ENCODE peak calls at places on chromosomes 4 and X, in four cellular contexts. X is tibial artery, A is fibroblast of mammary gland, Y is PC-9. B is an unnamed sample.

GRCh38 chr4:7964890-7965662 is 25.4 kb upstream of the AFAP1 start:
- DNase-seq in X (no peak), Y (peak; percentile 87), A (peak; percentile 74), B (no peak)

GRCh38 chr4:139219450-139220055 is 42.5 kb upstream of the ELF2 start:
- DNase-seq in Y (no peak), A (no peak), X (no peak), B (no peak)

GRCh38 chr4:122329876-122330595 is 48.8 kb upstream of the ADAD1 start:
- DNase-seq in Y (no peak), X (no peak), A (peak; percentile 14), B (peak; percentile 52)

GRCh38 chr4:184825394-184826314 is at the start of gene ACSL1:
- DNase-seq in Y (peak; percentile 70), A (peak; percentile 53), X (peak; percentile 85), B (no peak)

GRCh38 chr4:185774076-185774731 is 37.8 kb downstream of the SORBS2 start:
- DNase-seq in X (no peak), A (no peak), Y (no peak), B (no peak)

GRCh38 chr4:30821891-30822612 is 101.9 kb downstream of the PCDH7 start:
- DNase-seq in A (peak; percentile 23), X (no peak), Y (peak; percentile 36), B (no peak)

GRCh38 chr4:18111100-18111499 is 89.5 kb upstream of the LCORL start:
- DNase-seq in A (no peak), Y (no peak), X (no peak), B (no peak)

GRCh38 chrX:154013614-154014360 is 5.9 kb downstream of the IRAK1 start:
- DNase-seq in A (peak; percentile 38), Y (peak; percentile 50), X (no peak), B (no peak)

GRCh38 chrX:11103006-11103405 is 8.1 kb upstream of the HCCS start:
- DNase-seq in A (no peak), X (no peak), Y (no peak), B (no peak)

GRCh38 chr4:86220137-86220536 is 139.7 kb downstream of the MAPK10 start:
- DNase-seq in A (peak; percentile 90), X (no peak), Y (no peak), B (no peak)

GRCh38 chrX:115712484-115712883 is 151.5 kb downstream of the PLS3 start:
- DNase-seq in X (no peak), A (no peak), Y (no peak), B (no peak)

GRCh38 chr4:39450618-39451017 is 8.1 kb downstream of the RPL9 start:
- DNase-seq in X (no peak), A (no peak), Y (no peak), B (no peak)

GRCh38 chrX:71629467-71629866 is 11.2 kb upstream of the CXCR3 start:
- DNase-seq in Y (no peak), X (no peak), A (no peak), B (no peak)

GRCh38 chr4:169618286-169618685 is 2.1 kb upstream of the CLCN3 start:
- DNase-seq in X (no peak), Y (no peak), A (peak; percentile 59), B (no peak)

GRCh38 chrX:25012793-25013592 is 2.8 kb downstream of the ARX start:
- DNase-seq in A (no peak), Y (no peak), X (no peak), B (no peak)

GRCh38 chr4:98143001-98143899 is at the start of gene STPG2:
- DNase-seq in A (peak; percentile 76), X (peak; percentile 84), Y (peak; percentile 90), B (peak; percentile 59)

GRCh38 chr4:52655505-52655904 is 3.6 kb downstream of the USP46 start:
- DNase-seq in Y (no peak), A (no peak), X (no peak), B (no peak)

GRCh38 chr4:184170996-184171395 is 46.7 kb downstream of the ENPP6 start:
- DNase-seq in X (no peak), Y (peak; percentile 42), A (peak; percentile 34), B (no peak)

GRCh38 chrX:39766085-39766726 is 331.6 kb downstream of the BCOR start:
- DNase-seq in A (no peak), Y (no peak), X (no peak), B (no peak)

GRCh38 chrX:38312436-38312835 is 14.9 kb downstream of the RPGR start:
- DNase-seq in Y (no peak), A (peak; percentile 92), X (no peak), B (no peak)

GRCh38 chr4:137934921-137935320 is 307.2 kb downstream of the SLC7A11 start:
- DNase-seq in Y (no peak), X (no peak), A (no peak), B (no peak)

GRCh38 chrX:64994131-64994798 is 18.0 kb upstream of the ZC4H2 start:
- DNase-seq in Y (no peak), X (no peak), A (no peak), B (no peak)

GRCh38 chrX:23935116-23935515 is 27.3 kb downstream of the CXorf58 start:
- DNase-seq in X (no peak), Y (no peak), A (peak; percentile 66), B (no peak)

GRCh38 chr4:43066415-43066814 is 173.9 kb downstream of the GRXCR1 start:
- DNase-seq in A (no peak), X (no peak), Y (no peak), B (no peak)

GRCh38 chr4:184232212-184232611 is 14.5 kb upstream of the ENPP6 start:
- DNase-seq in A (no peak), X (no peak), Y (no peak), B (no peak)

GRCh38 chrX:72705814-72706213 is 8.3 kb downstream of the PHKA1 start:
- DNase-seq in Y (no peak), A (no peak), X (no peak), B (no peak)

GRCh38 chr4:184899261-184900134 is 73.7 kb upstream of the ACSL1 start:
- DNase-seq in Y (peak; percentile 44), A (no peak), X (no peak), B (no peak)

GRCh38 chrX:30835373-30835772 is 53.7 kb downstream of the TAB3 start:
- DNase-seq in A (no peak), Y (no peak), X (no peak), B (no peak)

GRCh38 chr4:150581206-150581605 is 745 bp upstream of the MAB21L2 start:
- DNase-seq in A (no peak), X (no peak), Y (no peak), B (no peak)
- H3K4me3 ChIP-seq in A (no peak overlapping the region), X (no peak overlapping the region), Y (no peak overlapping the region), B (peak overlapping the region; percentile 67)

GRCh38 chr4:132228676-132229075 is 920.4 kb upstream of the PCDH10 start:
- DNase-seq in X (no peak), Y (no peak), A (no peak), B (no peak)

GRCh38 chr4:132230025-132230424 is 919.1 kb upstream of the PCDH10 start:
- DNase-seq in A (no peak), X (no peak), Y (no peak), B (no peak)

GRCh38 chr4:132227349-132228165 is 921.5 kb upstream of the PCDH10 start:
- DNase-seq in Y (peak; percentile 44), X (no peak), A (peak; percentile 25), B (no peak)
- TF ChIP-seq CTCF in Y (peak; percentile 74), X (peak; percentile 10), A (peak; percentile 40), B (no peak)

DNA sequence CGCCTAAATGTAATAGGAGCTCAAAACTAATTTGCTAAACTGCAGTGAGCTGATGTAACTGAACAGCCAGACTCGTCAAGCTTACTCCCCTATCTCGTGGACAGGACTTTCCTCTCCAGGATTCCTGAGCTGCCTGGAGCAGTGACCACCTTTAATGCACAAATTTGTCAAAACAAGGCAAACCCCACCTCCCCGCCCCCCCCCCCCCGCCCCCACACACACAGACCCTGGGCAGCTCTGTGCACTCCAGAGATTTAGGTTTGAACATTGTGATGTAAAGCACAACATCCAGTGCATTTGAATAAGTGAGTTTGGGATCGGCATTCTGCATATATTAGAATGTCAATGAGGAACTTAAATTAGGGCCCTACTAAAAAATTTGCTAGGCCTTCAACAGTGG is 77.7 kb upstream of the DHX15 start:
- DNase-seq in A (no peak), Y (no peak), X (no peak), B (no peak)
- H3K4me3 ChIP-seq in A (no peak overlapping the region), Y (no peak overlapping the region), X (no peak overlapping the region), B (no peak overlapping the region)

GRCh38 chr4:106201373-106201772 is 114.6 kb downstream of the TBCK start:
- DNase-seq in Y (no peak), A (peak; percentile 23), X (no peak), B (no peak)
- TF ChIP-seq CTCF in Y (peak; percentile 52), A (peak; percentile 65), X (peak; percentile 36), B (peak; percentile 42)

DNA sequence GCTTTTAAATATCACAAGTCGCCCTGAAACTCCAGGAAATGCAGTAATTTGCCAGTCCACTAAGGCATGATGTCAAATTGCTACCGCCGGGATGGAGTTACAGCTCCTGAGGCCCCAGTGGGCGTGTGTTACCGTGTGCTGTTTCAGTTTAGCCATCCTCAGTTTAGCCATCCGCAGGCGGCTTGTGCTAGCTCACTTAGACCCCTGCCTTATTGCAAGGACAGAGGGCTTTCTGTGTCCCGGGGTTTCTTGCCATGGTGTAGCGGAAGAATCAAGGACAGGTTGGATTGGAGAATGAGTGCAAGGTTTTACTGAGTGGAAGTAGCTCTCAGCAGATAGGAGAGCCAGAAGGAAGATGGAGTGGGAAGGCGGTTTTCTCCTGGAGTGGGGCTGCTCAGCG is 33.8 kb upstream of the LRBA start:
- DNase-seq in A (no peak), X (no peak), Y (no peak), B (no peak)
- H3K4me3 ChIP-seq in A (no peak overlapping the region), X (no peak overlapping the region), Y (no peak overlapping the region), B (no peak overlapping the region)